ENCODE peak calls at places on chromosomes 4 and X, in ten cellular contexts. One of them, this sample, is unnamed.

GRCh38 chr4:85152490-85152889 is 186.0 kb upstream of the WDFY3 start:
- DNase-seq in T-helper 17 cell: no peak
- DNase-seq in NCI-H2171: no peak
- DNase-seq in NCI-H1105: no peak
- DNase-seq in T-helper 2 cell: no peak
- DNase-seq in activated CD8-positive, alpha-beta memory T cell treated with anti-CD3 and anti-CD28 coated beads, Interleukin-2, amount 10 ng/mL, durations not matched to agents 7 days and 5 days: no peak
- DNase-seq in fibroblast of mammary gland: no peak
- DNase-seq in CD4-positive, alpha-beta T cell: no peak
- DNase-seq in SK-N-SH: no peak
- DNase-seq in epithelial cell of esophagus: no peak
- DNase-seq in this sample: no peak

GRCh38 chrX:103211012-103211715 is 3.7 kb upstream of the BEX4 start:
- DNase-seq in T-helper 17 cell: no peak
- DNase-seq in NCI-H2171: peak; percentile 5
- DNase-seq in NCI-H1105: peak; percentile 15
- DNase-seq in T-helper 2 cell: no peak
- DNase-seq in activated CD8-positive, alpha-beta memory T cell treated with anti-CD3 and anti-CD28 coated beads, Interleukin-2, amount 10 ng/mL, durations not matched to agents 7 days and 5 days: peak; percentile 52
- DNase-seq in fibroblast of mammary gland: peak; percentile 60
- DNase-seq in CD4-positive, alpha-beta T cell: peak; percentile 28
- DNase-seq in SK-N-SH: peak; percentile 60
- DNase-seq in epithelial cell of esophagus: peak; percentile 53
- DNase-seq in this sample: peak; percentile 54

GRCh38 chr4:11730545-11730944 is 301.9 kb upstream of the HS3ST1 start:
- DNase-seq in T-helper 17 cell: no peak
- DNase-seq in NCI-H2171: no peak
- DNase-seq in NCI-H1105: no peak
- DNase-seq in T-helper 2 cell: no peak
- DNase-seq in activated CD8-positive, alpha-beta memory T cell treated with anti-CD3 and anti-CD28 coated beads, Interleukin-2, amount 10 ng/mL, durations not matched to agents 7 days and 5 days: no peak
- DNase-seq in fibroblast of mammary gland: no peak
- DNase-seq in CD4-positive, alpha-beta T cell: no peak
- DNase-seq in SK-N-SH: no peak
- DNase-seq in epithelial cell of esophagus: no peak
- DNase-seq in this sample: no peak

GRCh38 chr4:81106150-81106549 is 75.6 kb downstream of the BMP3 start:
- DNase-seq in T-helper 17 cell: no peak
- DNase-seq in NCI-H2171: no peak
- DNase-seq in NCI-H1105: no peak
- DNase-seq in T-helper 2 cell: no peak
- DNase-seq in activated CD8-positive, alpha-beta memory T cell treated with anti-CD3 and anti-CD28 coated beads, Interleukin-2, amount 10 ng/mL, durations not matched to agents 7 days and 5 days: no peak
- DNase-seq in fibroblast of mammary gland: no peak
- DNase-seq in CD4-positive, alpha-beta T cell: no peak
- DNase-seq in SK-N-SH: no peak
- DNase-seq in epithelial cell of esophagus: no peak
- DNase-seq in this sample: no peak

GRCh38 chrX:53422915-53423268 is 219 bp downstream of the RIBC1 start:
- DNase-seq in T-helper 17 cell: no peak
- DNase-seq in NCI-H2171: no peak
- DNase-seq in NCI-H1105: no peak
- DNase-seq in T-helper 2 cell: no peak
- DNase-seq in activated CD8-positive, alpha-beta memory T cell treated with anti-CD3 and anti-CD28 coated beads, Interleukin-2, amount 10 ng/mL, durations not matched to agents 7 days and 5 days: no peak
- DNase-seq in fibroblast of mammary gland: no peak
- DNase-seq in CD4-positive, alpha-beta T cell: peak; percentile 11
- DNase-seq in SK-N-SH: no peak
- DNase-seq in epithelial cell of esophagus: no peak
- DNase-seq in this sample: no peak

GRCh38 chr4:68011684-68012083 is 48.4 kb upstream of the TMPRSS11A start:
- DNase-seq in T-helper 17 cell: no peak
- DNase-seq in NCI-H2171: no peak
- DNase-seq in NCI-H1105: no peak
- DNase-seq in T-helper 2 cell: no peak
- DNase-seq in activated CD8-positive, alpha-beta memory T cell treated with anti-CD3 and anti-CD28 coated beads, Interleukin-2, amount 10 ng/mL, durations not matched to agents 7 days and 5 days: no peak
- DNase-seq in fibroblast of mammary gland: no peak
- DNase-seq in CD4-positive, alpha-beta T cell: no peak
- DNase-seq in SK-N-SH: no peak
- DNase-seq in epithelial cell of esophagus: peak; percentile 29
- DNase-seq in this sample: no peak

GRCh38 chrX:13078739-13079444 is 34.5 kb upstream of the FAM9C start:
- DNase-seq in T-helper 17 cell: no peak
- DNase-seq in NCI-H2171: no peak
- DNase-seq in NCI-H1105: no peak
- DNase-seq in T-helper 2 cell: no peak
- DNase-seq in activated CD8-positive, alpha-beta memory T cell treated with anti-CD3 and anti-CD28 coated beads, Interleukin-2, amount 10 ng/mL, durations not matched to agents 7 days and 5 days: no peak
- DNase-seq in fibroblast of mammary gland: peak; percentile 90
- DNase-seq in CD4-positive, alpha-beta T cell: no peak
- DNase-seq in SK-N-SH: no peak
- DNase-seq in epithelial cell of esophagus: no peak
- DNase-seq in this sample: peak; percentile 68

GRCh38 chr4:77820836-77821561 is 1.8 kb upstream of the CNOT6L start:
- DNase-seq in T-helper 17 cell: no peak
- DNase-seq in NCI-H2171: no peak
- DNase-seq in NCI-H1105: peak; percentile 4
- DNase-seq in T-helper 2 cell: no peak
- DNase-seq in activated CD8-positive, alpha-beta memory T cell treated with anti-CD3 and anti-CD28 coated beads, Interleukin-2, amount 10 ng/mL, durations not matched to agents 7 days and 5 days: no peak
- DNase-seq in fibroblast of mammary gland: peak; percentile 14
- DNase-seq in CD4-positive, alpha-beta T cell: no peak
- DNase-seq in SK-N-SH: peak; percentile 15
- DNase-seq in epithelial cell of esophagus: peak; percentile 67
- DNase-seq in this sample: peak; percentile 14

GRCh38 chr4:134024251-134024650 is 177.3 kb downstream of the PABPC4L start:
- DNase-seq in T-helper 17 cell: no peak
- DNase-seq in NCI-H2171: peak; percentile 0
- DNase-seq in NCI-H1105: no peak
- DNase-seq in T-helper 2 cell: no peak
- DNase-seq in activated CD8-positive, alpha-beta memory T cell treated with anti-CD3 and anti-CD28 coated beads, Interleukin-2, amount 10 ng/mL, durations not matched to agents 7 days and 5 days: no peak
- DNase-seq in fibroblast of mammary gland: peak; percentile 5
- DNase-seq in CD4-positive, alpha-beta T cell: no peak
- DNase-seq in SK-N-SH: no peak
- DNase-seq in epithelial cell of esophagus: peak; percentile 64
- DNase-seq in this sample: peak; percentile 16

GRCh38 chr4:27239651-27240050 is 379.0 kb downstream of the STIM2 start:
- DNase-seq in T-helper 17 cell: no peak
- DNase-seq in NCI-H2171: no peak
- DNase-seq in NCI-H1105: no peak
- DNase-seq in T-helper 2 cell: no peak
- DNase-seq in activated CD8-positive, alpha-beta memory T cell treated with anti-CD3 and anti-CD28 coated beads, Interleukin-2, amount 10 ng/mL, durations not matched to agents 7 days and 5 days: no peak
- DNase-seq in fibroblast of mammary gland: peak; percentile 34
- DNase-seq in CD4-positive, alpha-beta T cell: no peak
- DNase-seq in SK-N-SH: no peak
- DNase-seq in epithelial cell of esophagus: peak; percentile 7
- DNase-seq in this sample: no peak

GRCh38 chrX:120752431-120753128 is 122.7 kb upstream of the C1GALT1C1 start:
- DNase-seq in T-helper 17 cell: no peak
- DNase-seq in NCI-H2171: no peak
- DNase-seq in NCI-H1105: no peak
- DNase-seq in T-helper 2 cell: no peak
- DNase-seq in activated CD8-positive, alpha-beta memory T cell treated with anti-CD3 and anti-CD28 coated beads, Interleukin-2, amount 10 ng/mL, durations not matched to agents 7 days and 5 days: no peak
- DNase-seq in fibroblast of mammary gland: no peak
- DNase-seq in CD4-positive, alpha-beta T cell: no peak
- DNase-seq in SK-N-SH: no peak
- DNase-seq in epithelial cell of esophagus: no peak
- DNase-seq in this sample: no peak

GRCh38 chr4:184732126-184732525 is 1.8 kb downstream of the CENPU start:
- DNase-seq in T-helper 17 cell: no peak
- DNase-seq in NCI-H2171: peak; percentile 12
- DNase-seq in NCI-H1105: peak; percentile 46
- DNase-seq in T-helper 2 cell: no peak
- DNase-seq in activated CD8-positive, alpha-beta memory T cell treated with anti-CD3 and anti-CD28 coated beads, Interleukin-2, amount 10 ng/mL, durations not matched to agents 7 days and 5 days: no peak
- DNase-seq in fibroblast of mammary gland: peak; percentile 74
- DNase-seq in CD4-positive, alpha-beta T cell: no peak
- DNase-seq in SK-N-SH: no peak
- DNase-seq in epithelial cell of esophagus: peak; percentile 99
- DNase-seq in this sample: no peak